ENCODE peak calls at places on chromosomes 6 and 20, in eight cellular contexts. V, R, K, Y, T, D, H and N are unnamed samples.

GRCh38 chr6:43644940-43645612 is at the start of gene RSPH9:
- DNase-seq in V (peak), R (no peak), K (peak), Y (peak), T (peak), D (peak), H (no peak), N (no peak)

GRCh38 chr6:149948616-149949015 is 6.8 kb downstream of the ULBP2 start:
- DNase-seq in V (no peak), R (no peak), K (no peak), Y (no peak), T (no peak), D (no peak), H (no peak), N (no peak)

GRCh38 chr6:34392497-34393190 is at the start of gene NUDT3:
- DNase-seq in V (peak), R (peak), K (peak), Y (peak), T (peak), D (peak), H (peak), N (peak)

GRCh38 chr6:160041608-160042007 is 72.7 kb downstream of the IGF2R start:
- DNase-seq in V (peak), R (peak), K (peak), Y (no peak), T (peak), D (no peak), H (peak), N (no peak)

GRCh38 chr6:18585032-18585573 is 198.0 kb downstream of the RNF144B start:
- DNase-seq in V (no peak), R (peak), K (peak), Y (peak), T (peak), D (no peak), H (peak), N (no peak)

GRCh38 chr6:43719511-43719910 is 31.9 kb upstream of the MRPS18A start:
- DNase-seq in V (no peak), R (no peak), K (no peak), Y (no peak), T (no peak), D (peak), H (no peak), N (no peak)

GRCh38 chr6:128554302-128554701 is 33.9 kb upstream of the PTPRK start:
- DNase-seq in V (no peak), R (peak), K (no peak), Y (no peak), T (peak), D (no peak), H (no peak), N (no peak)

GRCh38 chr20:63025534-63026331 is 19.0 kb upstream of the BHLHE23 start:
- DNase-seq in V (peak), R (no peak), K (peak), Y (no peak), T (peak), D (peak), H (no peak), N (no peak)

GRCh38 chr6:26659042-26659359 is 545 bp downstream of the ZNF322 start:
- DNase-seq in V (no peak), R (no peak), K (no peak), Y (no peak), T (no peak), D (no peak), H (no peak), N (no peak)

DNA sequence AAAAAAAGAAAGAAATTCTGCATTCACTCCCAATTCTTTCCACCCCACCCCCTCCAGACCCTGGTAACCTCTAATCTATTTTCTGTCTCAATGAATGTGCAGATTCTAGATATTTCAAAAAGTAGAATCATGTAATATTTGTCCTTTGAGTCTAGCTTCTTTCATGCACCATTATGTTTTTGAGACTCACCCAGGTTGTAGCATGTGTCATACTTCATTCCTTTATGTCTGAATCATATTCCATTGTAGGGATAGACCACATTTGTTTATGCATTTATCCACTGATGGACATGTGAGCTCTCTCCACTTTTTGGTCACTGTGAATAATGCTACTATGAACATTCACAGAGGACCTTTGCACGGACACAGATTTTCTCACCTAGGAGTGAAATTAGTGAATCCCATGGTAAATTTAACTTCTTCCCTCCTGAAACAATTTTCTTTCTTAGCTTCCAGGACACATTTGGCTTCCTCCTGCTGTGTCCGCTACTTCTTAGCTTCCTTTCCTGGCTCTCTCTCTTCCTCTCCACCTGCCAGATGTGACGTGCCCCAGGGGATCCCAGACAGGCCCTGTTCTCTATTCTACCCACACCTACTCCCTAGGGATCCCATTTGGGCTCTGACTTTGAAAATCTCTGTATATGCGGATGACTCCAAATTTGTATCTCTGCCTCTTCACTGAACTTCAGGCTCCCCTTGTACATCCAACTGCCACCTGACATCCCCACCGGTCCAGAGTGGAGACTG is 24.0 kb upstream of the ARFGEF2 start:
- DNase-seq in V (no peak), R (no peak), K (no peak), Y (no peak), T (peak), D (no peak), H (no peak), N (no peak)
- H3K4me3 ChIP-seq in V (no peak), R (no peak), K (no peak), Y (no peak), T (no peak), D (no peak), H (no peak), N (no peak)

GRCh38 chr6:87483929-87484328 is 11.2 kb downstream of the SLC35A1 start:
- DNase-seq in V (no peak), R (peak), K (no peak), Y (peak), T (peak), D (no peak), H (no peak), N (peak)
- TF ChIP-seq CTCF in V (peak), R (peak), K (no peak), Y (peak), T (peak), D (no peak), H (no peak), N (peak)

GRCh38 chr20:35279040-35279439 is 1.1 kb upstream of the MMP24OS start:
- DNase-seq in V (no peak), R (no peak), K (no peak), Y (no peak), T (no peak), D (no peak), H (no peak), N (no peak)
- H3K4me3 ChIP-seq in V (no peak), R (no peak), K (no peak), Y (no peak), T (no peak), D (no peak), H (no peak), N (no peak)

GRCh38 chr20:15846446-15846845 is 726.8 kb downstream of the KIF16B start:
- DNase-seq in V (no peak), R (no peak), K (no peak), Y (no peak), T (no peak), D (no peak), H (no peak), N (no peak)

GRCh38 chr20:15848126-15848525 is 725.1 kb downstream of the KIF16B start:
- DNase-seq in V (no peak), R (no peak), K (no peak), Y (no peak), T (no peak), D (no peak), H (no peak), N (no peak)

GRCh38 chr20:15847415-15847814 is 725.8 kb downstream of the KIF16B start:
- DNase-seq in V (no peak), R (no peak), K (no peak), Y (no peak), T (no peak), D (no peak), H (no peak), N (no peak)

GRCh38 chr20:15838466-15838865 is 734.8 kb downstream of the KIF16B start:
- DNase-seq in V (no peak), R (no peak), K (no peak), Y (no peak), T (no peak), D (no peak), H (no peak), N (no peak)

GRCh38 chr20:15842872-15843271 is 730.4 kb downstream of the KIF16B start:
- DNase-seq in V (no peak), R (no peak), K (no peak), Y (no peak), T (no peak), D (no peak), H (no peak), N (peak)
- TF ChIP-seq CTCF in V (peak), R (peak), K (no peak), Y (no peak), T (no peak), D (peak), H (no peak), N (peak)

DNA sequence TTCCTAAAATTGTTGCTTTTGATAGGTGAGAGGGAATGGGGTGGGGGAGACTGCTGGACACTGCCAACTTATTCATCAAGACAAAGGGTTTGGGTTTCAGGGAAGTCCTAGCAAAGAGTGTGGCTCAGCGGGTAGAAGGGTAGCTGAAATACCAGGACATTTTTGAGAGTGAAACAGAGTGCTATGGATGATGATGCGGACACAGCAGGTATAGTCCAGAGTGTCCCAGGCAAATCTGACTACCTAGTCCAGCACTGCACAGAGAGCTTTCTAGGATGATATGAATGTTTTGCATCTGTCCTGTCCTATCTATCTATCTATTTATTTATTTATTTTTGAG is 154.3 kb downstream of the BCAS1 start:
- DNase-seq in V (no peak), R (no peak), K (no peak), Y (no peak), T (no peak), D (no peak), H (no peak), N (no peak)
- H3K4me3 ChIP-seq in V (peak), R (peak), K (peak), Y (no peak), T (no peak), D (peak), H (no peak), N (peak)

DNA sequence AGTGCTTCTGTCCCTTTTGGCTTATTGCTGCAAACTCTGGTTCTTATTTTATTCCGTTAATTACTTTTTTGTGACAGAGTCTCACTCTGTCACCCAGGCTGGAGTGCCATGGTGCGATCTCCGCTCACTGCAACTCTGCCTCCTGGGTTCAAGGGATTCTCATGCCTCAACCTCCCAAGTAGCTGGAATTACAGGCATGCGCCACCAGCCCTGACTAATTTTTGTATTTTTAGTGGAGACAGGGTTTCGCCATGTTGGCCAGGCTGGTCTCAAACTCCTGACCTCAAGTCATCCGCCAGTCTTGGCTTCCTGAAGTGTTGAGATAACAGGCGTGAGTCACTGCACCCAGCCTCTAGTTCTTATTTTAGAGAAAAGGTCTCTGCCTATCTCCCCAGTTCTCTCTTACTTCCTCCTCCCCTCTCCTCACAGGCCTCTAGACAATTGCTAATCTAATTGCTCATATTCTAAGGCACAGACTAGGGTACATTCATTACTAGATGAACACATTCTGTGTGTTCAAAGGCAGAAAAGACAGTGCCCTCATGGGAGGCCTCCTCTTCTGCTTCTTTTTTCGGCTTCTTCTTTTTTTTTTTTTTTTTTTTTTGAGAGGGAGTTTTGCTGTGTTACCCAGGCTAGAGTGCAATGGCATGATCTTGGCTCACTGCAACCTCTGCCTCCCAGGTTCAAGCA is 27.0 kb downstream of the EDEM2 start:
- DNase-seq in V (no peak), R (no peak), K (no peak), Y (no peak), T (peak), D (no peak), H (peak), N (no peak)
- TF ChIP-seq CTCF in V (no peak), R (no peak), K (no peak), Y (no peak), T (no peak), D (no peak), H (no peak), N (no peak)

DNA sequence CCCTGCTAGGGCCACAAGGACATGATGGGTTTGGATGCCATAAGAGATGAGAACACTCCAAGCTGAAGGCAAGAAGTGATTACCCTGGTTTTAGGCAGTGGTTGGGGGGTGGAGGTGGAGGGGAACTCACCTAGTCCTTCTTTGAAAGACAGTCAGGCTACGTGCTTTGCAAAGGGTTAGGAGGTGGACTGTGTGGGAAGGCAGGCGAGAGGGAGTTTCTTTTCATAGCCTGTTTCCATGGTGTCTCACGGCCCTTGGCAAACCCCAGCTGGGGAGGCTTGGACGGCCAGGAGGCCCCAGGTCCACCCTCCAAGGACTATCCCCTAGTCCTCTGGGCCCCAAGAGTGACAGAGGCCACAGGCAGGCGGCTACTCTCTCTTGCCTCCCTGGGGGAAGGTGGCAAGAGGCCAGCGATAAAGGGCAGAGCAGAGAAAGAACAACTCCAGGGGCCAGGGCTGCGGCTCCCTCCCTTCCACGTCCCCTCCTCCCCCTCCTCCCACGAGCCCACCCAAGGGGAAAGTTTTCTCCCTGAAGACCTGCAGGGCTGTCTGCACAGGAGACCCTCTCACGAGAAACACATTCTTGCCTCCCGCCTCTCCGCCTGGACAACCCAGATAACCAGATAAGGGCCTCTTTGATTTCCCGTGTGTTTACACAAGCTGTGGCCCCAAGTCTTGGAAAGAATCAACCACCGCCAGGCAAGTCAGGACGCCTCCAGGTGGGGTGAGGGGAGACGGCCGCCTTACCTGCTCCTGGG is 74.4 kb downstream of the NOL4L start:
- DNase-seq in V (no peak), R (peak), K (no peak), Y (peak), T (no peak), D (no peak), H (no peak), N (no peak)
- H3K4me3 ChIP-seq in V (no peak), R (peak), K (no peak), Y (no peak), T (no peak), D (no peak), H (no peak), N (no peak)

GRCh38 chr6:73903155-73903554 is 207.2 kb downstream of the CD109 start:
- DNase-seq in V (no peak), R (no peak), K (no peak), Y (peak), T (no peak), D (no peak), H (no peak), N (no peak)

GRCh38 chr6:73901986-73902385 is 206.0 kb downstream of the CD109 start:
- DNase-seq in V (no peak), R (no peak), K (no peak), Y (no peak), T (no peak), D (no peak), H (no peak), N (no peak)

GRCh38 chr6:73893696-73894095 is 197.7 kb downstream of the CD109 start:
- DNase-seq in V (no peak), R (no peak), K (no peak), Y (no peak), T (no peak), D (no peak), H (no peak), N (no peak)

GRCh38 chr6:73901311-73901710 is 205.3 kb downstream of the CD109 start:
- DNase-seq in V (no peak), R (no peak), K (no peak), Y (no peak), T (no peak), D (no peak), H (no peak), N (no peak)

GRCh38 chr6:73898599-73898998 is 202.6 kb downstream of the CD109 start:
- DNase-seq in V (no peak), R (no peak), K (no peak), Y (no peak), T (peak), D (no peak), H (no peak), N (no peak)
- TF ChIP-seq CTCF in V (peak), R (peak), K (no peak), Y (no peak), T (no peak), D (no peak), H (no peak), N (no peak)